ENCODE peak calls at places on chromosomes 2 and 18, in eight cellular contexts. I, A, T, E, O, H, Q and X are unnamed samples.

GRCh38 chr2:41782306-41783158 is 265.3 kb upstream of the PKDCC start:
- DNase-seq in T (peak), O (peak), H (peak), I (peak), A (peak), Q (peak), E (peak), X (peak)

GRCh38 chr2:167954500-167954899 is 292.9 kb downstream of the STK39 start:
- DNase-seq in H (no peak), O (no peak), I (no peak), T (no peak), A (no peak), Q (no peak), E (no peak), X (no peak)

GRCh38 chr2:174482854-174483253 is 4.0 kb downstream of the GPR155 start:
- DNase-seq in I (no peak), T (no peak), A (no peak), H (no peak), O (no peak), Q (no peak), E (no peak), X (no peak)

GRCh38 chr2:222806606-222807036 is 54.2 kb upstream of the ACSL3 start:
- DNase-seq in T (no peak), Q (no peak), E (no peak), H (no peak), A (no peak), O (no peak), I (no peak), X (no peak)

GRCh38 chr18:31774477-31774785 is 13.8 kb upstream of the SLC25A52 start:
- DNase-seq in E (no peak), O (no peak), T (no peak), H (peak), Q (no peak), I (no peak), A (no peak), X (no peak)

GRCh38 chr2:182077023-182077422 is 91.4 kb downstream of the PPP1R1C start:
- DNase-seq in O (peak), Q (no peak), T (peak), A (no peak), I (no peak), H (no peak), E (no peak), X (no peak)

GRCh38 chr2:10009811-10010781 is 33.3 kb upstream of the KLF11 start:
- DNase-seq in H (no peak), T (peak), O (peak), I (no peak), A (no peak), E (no peak), Q (no peak), X (no peak)

GRCh38 chr2:98559581-98559980 is 48.7 kb downstream of the COA5 start:
- DNase-seq in Q (no peak), A (peak), E (no peak), I (no peak), T (peak), O (peak), H (no peak), X (no peak)

GRCh38 chr2:37776487-37776886 is 105.0 kb upstream of the CDC42EP3 start:
- DNase-seq in Q (no peak), H (no peak), A (no peak), O (peak), T (peak), E (no peak), I (no peak), X (no peak)

GRCh38 chr18:44973282-44973681 is 292.6 kb downstream of the SETBP1 start:
- DNase-seq in A (peak), I (peak), O (peak), T (no peak), Q (no peak), E (peak), H (no peak), X (peak)

GRCh38 chr18:67864677-67865340 is 348.3 kb upstream of the DSEL start:
- DNase-seq in T (peak), A (no peak), Q (no peak), I (no peak), O (peak), H (no peak), E (peak), X (no peak)

GRCh38 chr2:138504546-138505239 is 3.1 kb downstream of the SPOPL start:
- DNase-seq in H (no peak), I (peak), A (peak), E (no peak), O (no peak), T (no peak), Q (no peak), X (no peak)

GRCh38 chr2:20291106-20291564 is 59.5 kb downstream of the PUM2 start:
- DNase-seq in I (peak), A (peak), T (peak), E (peak), H (no peak), Q (peak), O (peak), X (peak)

GRCh38 chr18:9103488-9103887 is 989 bp downstream of the NDUFV2 start:
- DNase-seq in Q (no peak), I (peak), H (no peak), T (no peak), E (no peak), O (peak), A (peak), X (no peak)

GRCh38 chr2:232492963-232493700 is 5.5 kb upstream of the ECEL1 start:
- DNase-seq in T (no peak), E (no peak), H (no peak), Q (no peak), I (no peak), O (no peak), A (no peak), X (no peak)

GRCh38 chr18:48781041-48781989 is 169.4 kb downstream of the SMAD7 start:
- DNase-seq in A (no peak), O (peak), I (no peak), H (no peak), T (peak), Q (peak), E (peak), X (no peak)

GRCh38 chr18:25827961-25828561 is 262.4 kb downstream of the SS18 start:
- DNase-seq in I (no peak), Q (no peak), O (peak), A (no peak), E (no peak), T (peak), H (no peak), X (no peak)

GRCh38 chr2:85156141-85156540 is 22.9 kb downstream of the TCF7L1 start:
- DNase-seq in A (no peak), I (no peak), Q (no peak), O (no peak), H (no peak), T (peak), E (no peak), X (no peak)

GRCh38 chr2:82913566-82913965 is 1545.5 kb downstream of the SUCLG1 start:
- DNase-seq in H (no peak), T (no peak), I (no peak), O (no peak), Q (no peak), A (no peak), E (no peak), X (no peak)

GRCh38 chr2:124145982-124146381 is 120.9 kb downstream of the CNTNAP5 start:
- DNase-seq in A (no peak), I (no peak), Q (no peak), H (no peak), O (no peak), E (no peak), T (no peak), X (no peak)

GRCh38 chr2:64865831-64866146 is 123.4 kb upstream of the SLC1A4 start:
- DNase-seq in O (no peak), H (no peak), E (no peak), A (no peak), I (no peak), Q (no peak), T (no peak), X (no peak)

GRCh38 chr2:64869126-64869525 is 120.1 kb upstream of the SLC1A4 start:
- DNase-seq in T (no peak), E (no peak), Q (peak), H (no peak), I (no peak), A (no peak), O (no peak), X (no peak)

GRCh38 chr2:64865073-64865830 is 123.9 kb upstream of the SLC1A4 start:
- DNase-seq in E (peak), T (no peak), I (peak), A (peak), H (no peak), Q (peak), O (peak), X (peak)

GRCh38 chr2:64867253-64867996 is 121.8 kb upstream of the SLC1A4 start:
- DNase-seq in A (no peak), T (no peak), Q (no peak), I (no peak), E (no peak), H (no peak), O (no peak), X (no peak)

DNA sequence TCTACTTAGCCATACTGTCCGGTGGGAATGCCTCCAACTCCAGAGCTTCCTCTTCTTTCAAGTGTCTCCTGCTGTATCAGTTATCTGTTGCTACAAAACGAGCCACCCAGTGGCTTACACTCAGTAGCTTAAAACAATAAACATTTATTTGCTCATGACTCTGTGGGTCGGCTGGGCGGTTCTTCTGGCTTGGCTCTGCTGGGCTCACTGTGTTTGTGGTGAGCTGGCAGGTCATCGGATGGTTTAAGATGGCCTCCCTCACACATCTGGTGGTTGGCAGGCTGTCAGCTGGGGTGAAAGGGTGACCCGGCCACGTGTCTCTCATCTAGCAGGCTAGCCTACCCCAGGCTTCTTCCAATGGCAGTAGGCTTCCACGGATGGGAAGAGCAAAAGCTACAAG is 122.4 kb upstream of the SLC1A4 start:
- DNase-seq in I (no peak), T (peak), H (no peak), A (no peak), Q (no peak), O (peak), E (no peak), X (no peak)
- H3K4me3 ChIP-seq in I (no peak), T (no peak), H (no peak), A (no peak), Q (no peak), O (peak), E (no peak), X (no peak)

GRCh38 chr18:58470292-58470691 is 158.6 kb downstream of the ALPK2 start:
- DNase-seq in E (no peak), I (no peak), Q (no peak), O (no peak), H (no peak), A (no peak), T (no peak), X (no peak)

GRCh38 chr18:58476521-58477210 is 152.2 kb downstream of the ALPK2 start:
- DNase-seq in I (no peak), E (no peak), O (no peak), A (no peak), H (no peak), Q (no peak), T (no peak), X (no peak)

GRCh38 chr18:58473071-58473470 is 155.8 kb downstream of the ALPK2 start:
- DNase-seq in H (no peak), A (no peak), I (no peak), Q (no peak), O (no peak), T (no peak), E (no peak), X (no peak)

GRCh38 chr18:58481321-58482180 is 147.3 kb downstream of the ALPK2 start:
- DNase-seq in A (no peak), H (no peak), T (no peak), Q (no peak), I (no peak), O (no peak), E (no peak), X (no peak)

GRCh38 chr18:58476022-58476421 is 152.9 kb downstream of the ALPK2 start:
- DNase-seq in A (no peak), Q (no peak), T (no peak), H (no peak), I (no peak), E (no peak), O (no peak), X (no peak)
- H3K4me2 ChIP-seq in A (no peak), Q (no peak), T (no peak), H (no peak), I (no peak), E (no peak), O (no peak), X (no peak)

DNA sequence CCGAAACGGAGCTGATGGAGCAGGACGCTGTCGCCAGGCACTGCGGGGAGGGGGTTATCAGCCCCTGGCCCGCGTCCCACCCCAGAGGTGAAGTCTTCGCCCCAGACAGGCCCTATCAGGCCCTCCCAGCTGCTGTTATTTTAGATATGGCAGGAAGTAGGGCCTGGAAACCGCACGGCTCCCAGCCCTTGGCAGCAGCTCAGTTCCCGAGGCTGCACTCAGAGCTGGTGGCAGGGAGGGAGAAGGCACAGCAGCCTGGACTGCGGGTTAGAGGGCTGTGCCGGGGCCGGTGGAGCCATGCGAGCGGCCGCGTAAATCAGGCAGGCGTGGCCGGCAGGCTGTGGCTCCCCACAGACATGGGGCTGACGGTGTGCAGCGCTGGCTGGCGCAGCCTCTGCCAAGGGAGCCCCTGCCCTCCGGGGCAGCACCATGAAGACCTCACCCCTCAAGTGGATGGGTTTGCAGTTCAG is 111.4 kb downstream of the NFATC1 start:
- DNase-seq in H (no peak), I (no peak), E (no peak), O (no peak), Q (peak), T (peak), A (no peak), X (peak)
- H3K27ac ChIP-seq in H (no peak), I (no peak), E (no peak), O (no peak), Q (peak), T (no peak), A (no peak), X (no peak)

GRCh38 chr2:45907592-45907991 is 256.1 kb downstream of the PRKCE start:
- DNase-seq in T (no peak), Q (no peak), O (no peak), A (no peak), I (no peak), E (no peak), H (no peak), X (no peak)

GRCh38 chr2:45902952-45903351 is 251.5 kb downstream of the PRKCE start:
- DNase-seq in T (no peak), O (no peak), Q (no peak), E (no peak), I (no peak), A (no peak), H (no peak), X (no peak)

GRCh38 chr2:45904267-45904921 is 252.9 kb downstream of the PRKCE start:
- DNase-seq in Q (no peak), T (peak), E (no peak), I (no peak), H (no peak), O (no peak), A (no peak), X (no peak)

GRCh38 chr2:45905643-45905969 is 254.1 kb downstream of the PRKCE start:
- DNase-seq in Q (no peak), E (no peak), H (no peak), A (no peak), T (no peak), I (no peak), O (no peak), X (no peak)

GRCh38 chr2:45904931-45905642 is 253.6 kb downstream of the PRKCE start:
- DNase-seq in Q (no peak), O (no peak), H (no peak), E (peak), T (peak), A (no peak), I (no peak), X (no peak)
- H3K4me3 ChIP-seq in Q (no peak), O (peak), H (no peak), E (no peak), T (no peak), A (no peak), I (no peak), X (no peak)